ENCODE peak calls at places on chromosomes 13 and 19, in seven cellular contexts. O is testis, M is Panc1, I is foreskin fibroblast, E is mesendoderm, S is MM.1S, T is AG04450. D is an unnamed sample.

GRCh38 chr13:28100149-28101121 is at the start of gene FLT3:
- DNase-seq in E (peak), I (peak), T (no peak), S (peak), O (peak), M (no peak), D (peak)

GRCh38 chr19:4061178-4061682 is 5.5 kb downstream of the ZBTB7A start:
- DNase-seq in O (peak), E (no peak), I (no peak), T (no peak), S (no peak), M (no peak), D (no peak)

GRCh38 chr19:55931936-55932386 is at the start of gene NLRP13:
- DNase-seq in M (no peak), I (no peak), O (no peak), E (no peak), S (no peak), T (no peak), D (no peak)

GRCh38 chr13:72244788-72245187 is 377.8 kb upstream of the DACH1 start:
- DNase-seq in E (no peak), O (no peak), M (no peak), T (no peak), S (no peak), I (no peak), D (no peak)

GRCh38 chr19:45406165-45406956 is at the start of gene POLR1G:
- DNase-seq in I (peak), O (peak), S (peak), M (peak), T (no peak), E (peak), D (peak)

GRCh38 chr13:102182170-102182569 is 219.7 kb downstream of the FGF14 start:
- DNase-seq in I (no peak), S (no peak), M (no peak), O (no peak), T (no peak), E (no peak), D (no peak)

GRCh38 chr13:46489586-46490023 is 63.4 kb upstream of the LRCH1 start:
- DNase-seq in M (no peak), E (no peak), O (no peak), T (peak), S (no peak), I (peak), D (no peak)

GRCh38 chr13:28047784-28048388 is 52.5 kb downstream of the FLT3 start:
- DNase-seq in O (no peak), I (no peak), M (no peak), E (no peak), T (no peak), S (peak), D (no peak)

GRCh38 chr19:45424191-45425058 is 708 bp upstream of the ERCC1 start:
- DNase-seq in E (peak), T (peak), M (no peak), I (peak), O (peak), S (peak), D (no peak)

GRCh38 chr13:19305434-19305833 is 123.8 kb upstream of the TUBA3C start:
- DNase-seq in S (no peak), E (no peak), O (no peak), T (no peak), I (no peak), M (no peak), D (no peak)

GRCh38 chr13:24692541-24692940 is 12.3 kb downstream of the ATP12A start:
- DNase-seq in E (peak), M (no peak), I (peak), S (no peak), T (no peak), O (no peak), D (no peak)

GRCh38 chr13:101757446-101758039 is 305.1 kb downstream of the ITGBL1 start:
- DNase-seq in M (peak), E (peak), O (no peak), T (no peak), I (peak), S (peak), D (peak)

GRCh38 chr13:59345316-59345715 is 818.4 kb downstream of the DIAPH3 start:
- DNase-seq in S (no peak), T (no peak), E (no peak), I (no peak), M (no peak), O (no peak), D (no peak)

GRCh38 chr19:34172661-34173144 is 399 bp downstream of the LSM14A start:
- DNase-seq in O (peak), E (no peak), M (no peak), S (no peak), I (peak), T (no peak), D (no peak)

GRCh38 chr13:102190930-102191329 is 210.9 kb downstream of the FGF14 start:
- DNase-seq in M (no peak), T (no peak), I (no peak), S (no peak), E (no peak), O (no peak), D (no peak)

GRCh38 chr19:50478901-50479715 is 2.5 kb upstream of the GARIN5A start:
- DNase-seq in T (no peak), S (no peak), O (no peak), M (no peak), I (peak), E (peak), D (peak)

GRCh38 chr19:35558400-35559280 is 4.8 kb downstream of the ATP4A start:
- DNase-seq in E (no peak), S (no peak), I (no peak), T (no peak), M (no peak), O (no peak), D (no peak)
- H3K4me3 ChIP-seq in E (no peak), S (no peak), I (peak), T (peak), M (peak), O (peak), D (no peak)

GRCh38 chr19:44007473-44007872 is 4.7 kb downstream of the ZNF230 start:
- DNase-seq in M (no peak), E (no peak), I (no peak), O (no peak), S (no peak), T (no peak), D (no peak)
- H3K4me3 ChIP-seq in M (no peak), E (no peak), I (no peak), O (no peak), S (no peak), T (no peak), D (no peak)

DNA sequence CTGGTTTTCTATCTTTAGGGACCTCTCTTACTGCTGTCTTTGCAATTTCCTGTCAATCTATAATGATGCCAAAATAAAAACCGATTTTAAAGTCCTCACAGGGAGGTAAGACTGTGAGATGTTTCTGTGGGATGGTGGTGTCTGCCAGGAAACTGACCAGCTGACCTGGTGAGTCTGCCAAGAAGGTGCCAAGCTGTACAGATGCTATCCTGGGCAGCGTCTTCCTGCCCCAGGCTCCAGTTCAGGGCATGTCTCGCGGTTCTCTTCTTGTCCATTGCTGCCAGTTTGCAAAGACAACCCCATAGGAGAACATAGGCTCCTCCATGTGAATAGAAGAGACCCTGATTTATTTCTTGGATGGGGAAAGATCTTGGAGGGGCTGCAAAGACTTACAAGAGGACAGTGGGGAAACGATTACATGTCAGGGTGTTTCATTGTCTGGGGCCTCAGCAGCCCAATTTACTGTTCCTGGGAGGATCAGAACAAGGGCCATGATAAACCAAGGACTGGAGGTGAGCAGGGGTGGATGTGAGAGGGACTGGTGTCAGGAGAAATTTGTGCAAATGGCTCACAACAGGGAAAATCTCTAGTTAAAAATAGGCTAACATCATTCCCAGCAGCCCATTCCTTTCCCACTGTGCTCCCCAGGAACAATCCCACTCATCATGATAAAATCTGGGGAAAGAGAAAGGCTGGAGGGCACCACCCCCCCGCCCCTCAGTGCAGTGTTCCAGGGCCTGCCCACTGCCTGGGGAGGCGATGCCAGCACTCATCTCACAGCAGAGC is 42.7 kb upstream of the VSTM2B start:
- DNase-seq in E (no peak), M (no peak), I (no peak), O (no peak), T (no peak), S (no peak), D (no peak)
- H3K4me3 ChIP-seq in E (no peak), M (no peak), I (no peak), O (no peak), T (no peak), S (no peak), D (no peak)

GRCh38 chr19:40693896-40694295 is 3.4 kb upstream of the NUMBL start:
- DNase-seq in O (no peak), M (no peak), E (no peak), T (no peak), I (no peak), S (no peak), D (no peak)

GRCh38 chr19:40691421-40692211 is 1.2 kb upstream of the NUMBL start:
- DNase-seq in O (no peak), T (no peak), E (peak), M (no peak), S (no peak), I (no peak), D (peak)

GRCh38 chr19:40690699-40691420 is 409 bp upstream of the NUMBL start:
- DNase-seq in T (peak), O (peak), M (no peak), S (peak), E (peak), I (peak), D (peak)

GRCh38 chr19:40693150-40693788 is 2.8 kb upstream of the NUMBL start:
- DNase-seq in I (no peak), T (no peak), M (no peak), E (no peak), S (no peak), O (no peak), D (no peak)

GRCh38 chr19:40692212-40692551 is 1.7 kb upstream of the NUMBL start:
- DNase-seq in E (no peak), T (no peak), M (no peak), I (no peak), O (no peak), S (no peak), D (no peak)
- H3K4me3 ChIP-seq in E (no peak), T (no peak), M (no peak), I (no peak), O (no peak), S (no peak), D (no peak)

DNA sequence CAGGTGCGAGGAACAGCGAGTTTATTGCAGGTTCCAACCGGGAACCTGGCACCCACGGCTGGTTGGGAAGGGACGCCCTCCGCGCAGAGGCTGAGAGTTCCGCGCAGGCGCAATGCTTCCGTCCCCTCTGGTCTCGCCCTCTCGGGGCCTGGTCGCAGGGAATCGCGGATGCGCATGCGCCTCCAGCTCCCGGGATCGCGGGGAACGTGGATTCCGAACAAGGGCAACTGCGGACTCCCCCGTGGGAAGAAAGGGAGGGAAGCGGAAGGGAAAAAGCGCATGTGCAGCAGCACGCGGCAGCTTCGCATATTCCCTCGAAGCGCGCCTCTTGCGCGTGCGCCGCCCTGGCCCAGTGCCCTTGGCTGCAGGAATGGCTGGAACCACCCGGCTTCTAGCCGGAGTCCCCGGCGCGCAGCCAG is 1.1 kb downstream of the TSSK6 start:
- DNase-seq in I (no peak), E (no peak), S (no peak), T (no peak), O (peak), M (no peak), D (no peak)
- H3K4me3 ChIP-seq in I (no peak), E (no peak), S (no peak), T (no peak), O (peak), M (no peak), D (no peak)

GRCh38 chr19:38045554-38046253 is 138.7 kb downstream of the SIPA1L3 start:
- DNase-seq in E (no peak), M (no peak), O (peak), T (no peak), I (no peak), S (no peak), D (no peak)
- H3K4me3 ChIP-seq in E (no peak), M (no peak), O (no peak), T (no peak), I (no peak), S (no peak), D (no peak)

GRCh38 chr19:13797058-13797440 is 1.8 kb downstream of the ZSWIM4 start:
- DNase-seq in M (no peak), O (no peak), I (no peak), E (no peak), S (no peak), T (no peak), D (no peak)

GRCh38 chr19:13795595-13796300 is 505 bp downstream of the ZSWIM4 start:
- DNase-seq in E (no peak), M (no peak), S (no peak), O (no peak), I (no peak), T (no peak), D (no peak)

GRCh38 chr19:13796301-13797057 is 1.2 kb downstream of the ZSWIM4 start:
- DNase-seq in O (peak), M (no peak), T (peak), S (no peak), I (peak), E (peak), D (no peak)

GRCh38 chr19:13794752-13795589 is at the start of gene ZSWIM4:
- DNase-seq in O (peak), S (peak), T (peak), M (peak), E (peak), I (peak), D (peak)

GRCh38 chr19:13794388-13794751 is 873 bp upstream of the ZSWIM4 start:
- DNase-seq in O (peak), I (peak), S (no peak), T (peak), E (no peak), M (no peak), D (no peak)
- H3K4me3 ChIP-seq in O (peak), I (peak), S (peak), T (peak), E (no peak), M (peak), D (peak)

GRCh38 chr19:11535792-11536595 is 2.7 kb upstream of the CNN1 start:
- DNase-seq in I (peak), T (peak), M (peak), O (peak), E (peak), S (peak), D (peak)
- H3K4me3 ChIP-seq in I (peak), T (peak), M (peak), O (no peak), E (no peak), S (peak), D (peak)